ENCODE peak calls at places on chromosomes 6 and 20, in five cellular contexts. One of them, this sample, is unnamed.

GRCh38 chr6:28383235-28384142 is 16.1 kb downstream of the ZSCAN12 start:
- DNase-seq in RCC 7860: peak
- DNase-seq in nucleus accumbens: peak
- DNase-seq in NCI-H1105: no peak
- DNase-seq in HAP-1: no peak
- DNase-seq in this sample: peak

GRCh38 chr6:155085582-155086253 is 90.6 kb downstream of the TIAM2 start:
- DNase-seq in NCI-H1105: no peak
- DNase-seq in RCC 7860: peak
- DNase-seq in nucleus accumbens: no peak
- DNase-seq in HAP-1: no peak
- DNase-seq in this sample: peak

GRCh38 chr6:156336096-156336495 is 441.1 kb upstream of the ARID1B start:
- DNase-seq in NCI-H1105: peak
- DNase-seq in RCC 7860: no peak
- DNase-seq in nucleus accumbens: no peak
- DNase-seq in HAP-1: no peak
- DNase-seq in this sample: no peak

GRCh38 chr6:139296927-139297326 is 5.1 kb upstream of the TXLNB start:
- DNase-seq in HAP-1: no peak
- DNase-seq in RCC 7860: peak
- DNase-seq in NCI-H1105: no peak
- DNase-seq in nucleus accumbens: no peak
- DNase-seq in this sample: peak

GRCh38 chr6:109229536-109229935 is 134.2 kb downstream of the CEP57L1 start:
- DNase-seq in nucleus accumbens: no peak
- DNase-seq in RCC 7860: no peak
- DNase-seq in NCI-H1105: no peak
- DNase-seq in HAP-1: no peak
- DNase-seq in this sample: no peak

GRCh38 chr20:845226-845868 is 11.8 kb downstream of the FAM110A start:
- DNase-seq in NCI-H1105: no peak
- DNase-seq in RCC 7860: no peak
- DNase-seq in HAP-1: no peak
- DNase-seq in nucleus accumbens: no peak
- DNase-seq in this sample: no peak

GRCh38 chr6:69867075-69867911 is 937 bp downstream of the COL19A1 start:
- DNase-seq in NCI-H1105: peak
- DNase-seq in RCC 7860: no peak
- DNase-seq in nucleus accumbens: peak
- DNase-seq in HAP-1: peak
- DNase-seq in this sample: peak

GRCh38 chr6:44278774-44279697 is 8.8 kb downstream of the TMEM151B start:
- DNase-seq in HAP-1: no peak
- DNase-seq in RCC 7860: peak
- DNase-seq in NCI-H1105: no peak
- DNase-seq in nucleus accumbens: no peak
- DNase-seq in this sample: no peak

GRCh38 chr6:160661129-160661723 is 2.8 kb downstream of the LPA start:
- DNase-seq in HAP-1: no peak
- DNase-seq in NCI-H1105: no peak
- DNase-seq in RCC 7860: no peak
- DNase-seq in nucleus accumbens: no peak
- DNase-seq in this sample: no peak

This sample was measured in kidney glomerular epithelial cell.